ENCODE peak calls at places on chromosome 12, in nine cellular contexts. A is GM23338; E is neural crest cell; L is WTC11; T is ELR; P is choroid plexus epithelial cell; R is RPMI7951; K is activated gamma-delta T cell; Z is stimulated activated CD4-positive, alpha-beta T cell treated with anti-CD3 and anti-CD28 coated beads, Interleukin-1b, Interleukin-23, amount 100 ng/mL, for 24 hours. I is an unnamed sample.

GRCh38 chr12:87596636-87597035 is 432.6 kb downstream of the C12orf50 start:
- DNase-seq in Z (no peak), K (no peak), T (no peak), R (no peak), P (peak), L (no peak), A (no peak), E (no peak), I (no peak)

GRCh38 chr12:75890141-75890540 is 141.4 kb downstream of the PHLDA1 start:
- DNase-seq in K (no peak), Z (no peak), R (peak), A (no peak), P (no peak), L (no peak), T (peak), E (no peak), I (no peak)

GRCh38 chr12:66321433-66321832 is 19.1 kb downstream of the HELB start:
- DNase-seq in A (no peak), P (peak), E (no peak), R (no peak), Z (no peak), L (no peak), K (no peak), T (peak), I (no peak)

GRCh38 chr12:13000935-13001724 is 1.1 kb upstream of the HEBP1 start:
- DNase-seq in E (peak), R (peak), L (peak), A (peak), P (peak), K (peak), T (peak), Z (peak), I (peak)

GRCh38 chr12:116263844-116264243 is 13.6 kb downstream of the MED13L start:
- DNase-seq in E (no peak), R (no peak), A (peak), K (no peak), Z (no peak), P (peak), L (no peak), T (no peak), I (no peak)

GRCh38 chr12:85130631-85131030 is 94.5 kb downstream of the LRRIQ1 start:
- DNase-seq in P (peak), K (no peak), E (no peak), T (no peak), A (peak), L (no peak), Z (no peak), R (no peak), I (no peak)

GRCh38 chr12:94566345-94566744 is 84.0 kb downstream of the TMCC3 start:
- DNase-seq in L (no peak), T (no peak), R (no peak), P (no peak), K (no peak), Z (no peak), A (no peak), E (no peak), I (no peak)

GRCh38 chr12:105561981-105562726 is 231.7 kb downstream of the C12orf75 start:
- DNase-seq in R (peak), P (peak), L (no peak), T (peak), A (peak), Z (no peak), E (no peak), K (no peak), I (peak)

GRCh38 chr12:24943947-24944597 is 4.8 kb downstream of the BCAT1 start:
- DNase-seq in Z (no peak), P (peak), R (no peak), K (no peak), T (no peak), L (no peak), A (peak), E (no peak), I (no peak)

GRCh38 chr12:64672925-64673409 is 62.7 kb downstream of the RASSF3 start:
- DNase-seq in K (no peak), R (peak), E (no peak), L (no peak), T (peak), A (no peak), Z (no peak), P (peak), I (peak)

GRCh38 chr12:45219621-45220020 is 3.7 kb downstream of the ANO6 start:
- DNase-seq in K (no peak), E (no peak), L (no peak), A (no peak), Z (no peak), R (no peak), P (no peak), T (no peak), I (no peak)

GRCh38 chr12:53231859-53232640 is at the start of gene RARG:
- DNase-seq in R (peak), T (peak), L (peak), E (no peak), P (no peak), Z (peak), A (peak), K (peak), I (peak)

GRCh38 chr12:77500124-77500523 is 330.6 kb upstream of the NAV3 start:
- DNase-seq in R (no peak), Z (no peak), K (no peak), L (no peak), P (no peak), T (no peak), A (no peak), E (no peak), I (no peak)

GRCh38 chr12:107474639-107475539 is 210.7 kb upstream of the PWP1 start:
- DNase-seq in Z (no peak), R (no peak), A (no peak), L (no peak), T (no peak), K (no peak), P (peak), E (no peak), I (no peak)

GRCh38 chr12:96036765-96037455 is 1.5 kb upstream of the LTA4H start:
- DNase-seq in L (no peak), Z (no peak), A (no peak), P (no peak), T (peak), R (peak), E (no peak), K (no peak), I (no peak)

GRCh38 chr12:104181313-104181712 is 34.3 kb upstream of the TXNRD1 start:
- DNase-seq in L (no peak), P (peak), T (peak), R (peak), Z (no peak), E (no peak), K (no peak), A (no peak), I (no peak)

GRCh38 chr12:99259040-99259934 is 388.3 kb upstream of the GARIN6 start:
- DNase-seq in A (peak), E (peak), R (peak), Z (no peak), L (no peak), K (no peak), T (no peak), P (no peak), I (peak)

GRCh38 chr12:3973939-3974644 is 100.9 kb upstream of the PARP11 start:
- DNase-seq in Z (no peak), R (no peak), L (no peak), P (no peak), K (no peak), T (no peak), E (no peak), A (no peak), I (no peak)

GRCh38 chr12:57476162-57476992 is 3.3 kb downstream of the ARHGAP9 start:
- DNase-seq in A (peak), T (no peak), Z (peak), K (peak), P (no peak), R (no peak), E (no peak), L (peak), I (peak)

GRCh38 chr12:64039285-64039871 is 182.7 kb downstream of the KICS2 start:
- DNase-seq in Z (no peak), P (peak), T (no peak), A (peak), L (no peak), R (peak), K (no peak), E (no peak), I (peak)

GRCh38 chr12:18576104-18576622 is 161.6 kb downstream of the PLCZ1 start:
- DNase-seq in L (no peak), A (no peak), R (no peak), E (no peak), P (peak), K (no peak), Z (no peak), T (peak), I (no peak)

GRCh38 chr12:72271401-72271740 is 799 bp upstream of the TRHDE start:
- DNase-seq in K (no peak), L (peak), P (peak), A (peak), Z (no peak), E (peak), R (no peak), T (peak), I (peak)

GRCh38 chr12:46372131-46372851 is at the start of gene SLC38A2:
- DNase-seq in L (no peak), Z (no peak), T (peak), P (peak), R (peak), K (peak), E (peak), A (peak), I (peak)

GRCh38 chr12:67647251-67647546 is 1.3 kb upstream of the DYRK2 start:
- DNase-seq in Z (no peak), K (no peak), R (no peak), T (no peak), E (no peak), A (peak), L (peak), P (no peak), I (no peak)

GRCh38 chr12:52004042-52004648 is 2.6 kb upstream of the TAMALIN start:
- DNase-seq in T (peak), A (peak), Z (no peak), R (peak), L (peak), P (peak), E (peak), K (no peak), I (peak)

GRCh38 chr12:55659486-55660385 is 23.0 kb downstream of the OR10P1 start:
- DNase-seq in P (peak), Z (no peak), E (no peak), L (no peak), T (peak), A (peak), K (no peak), R (peak), I (peak)

GRCh38 chr12:48979602-48980388 is 1.7 kb downstream of the WNT1 start:
- DNase-seq in K (peak), R (no peak), P (no peak), Z (no peak), E (no peak), T (no peak), L (peak), A (peak), I (peak)

GRCh38 chr12:56626691-56627090 is 3.4 kb downstream of the BAZ2A start:
- DNase-seq in P (no peak), T (no peak), A (no peak), E (no peak), R (no peak), K (no peak), L (no peak), Z (no peak), I (no peak)

GRCh38 chr12:57518920-57519757 is 1.2 kb downstream of the DDIT3 start:
- DNase-seq in P (peak), T (peak), E (peak), K (no peak), A (peak), R (peak), L (peak), Z (no peak), I (no peak)

GRCh38 chr12:75955251-75955650 is 76.3 kb downstream of the PHLDA1 start:
- DNase-seq in R (no peak), T (no peak), A (peak), K (no peak), L (peak), P (no peak), Z (no peak), E (no peak), I (peak)

GRCh38 chr12:56348776-56349175 is 10.1 kb downstream of the IL23A start:
- DNase-seq in A (no peak), Z (no peak), K (no peak), P (no peak), L (no peak), E (no peak), R (no peak), T (no peak), I (no peak)